ENCODE peak calls at places on chromosomes 3 and 15, in seven cellular contexts. One of them, this sample, is unnamed.

GRCh38 chr15:100922192-100923040 is 3.3 kb downstream of the LRRK1 start:
- DNase-seq in neuronal stem cell: no peak
- DNase-seq in trophoblast cell: no peak
- DNase-seq in H9: no peak
- DNase-seq in mesendoderm: no peak
- DNase-seq in H1: no peak
- DNase-seq in IMR-90: no peak
- DNase-seq in this sample: no peak

GRCh38 chr15:52448010-52448890 is 80.4 kb downstream of the MYO5A start:
- DNase-seq in trophoblast cell: no peak
- DNase-seq in IMR-90: no peak
- DNase-seq in H9: no peak
- DNase-seq in neuronal stem cell: no peak
- DNase-seq in mesendoderm: no peak
- DNase-seq in H1: no peak
- DNase-seq in this sample: no peak

GRCh38 chr3:71372911-71373637 is 210.5 kb downstream of the FOXP1 start:
- DNase-seq in IMR-90: no peak
- DNase-seq in mesendoderm: no peak
- DNase-seq in H9: no peak
- DNase-seq in neuronal stem cell: no peak
- DNase-seq in H1: no peak
- DNase-seq in trophoblast cell: no peak
- DNase-seq in this sample: no peak

GRCh38 chr3:53716998-53717397 is 129.2 kb downstream of the CHDH start:
- DNase-seq in H9: no peak
- DNase-seq in IMR-90: no peak
- DNase-seq in neuronal stem cell: no peak
- DNase-seq in trophoblast cell: no peak
- DNase-seq in mesendoderm: no peak
- DNase-seq in H1: no peak
- DNase-seq in this sample: no peak

GRCh38 chr3:147099076-147099475 is 307.3 kb downstream of the ZIC4 start:
- DNase-seq in trophoblast cell: no peak
- DNase-seq in mesendoderm: no peak
- DNase-seq in H9: no peak
- DNase-seq in IMR-90: no peak
- DNase-seq in H1: no peak
- DNase-seq in neuronal stem cell: no peak
- DNase-seq in this sample: no peak

GRCh38 chr3:12345141-12345561 is 56.3 kb downstream of the PPARG start:
- DNase-seq in H9: no peak
- DNase-seq in H1: no peak
- DNase-seq in IMR-90: peak
- DNase-seq in trophoblast cell: no peak
- DNase-seq in neuronal stem cell: no peak
- DNase-seq in mesendoderm: peak
- DNase-seq in this sample: peak

GRCh38 chr15:34271493-34271892 is 46.7 kb downstream of the EMC4 start:
- DNase-seq in H9: no peak
- DNase-seq in trophoblast cell: peak
- DNase-seq in H1: no peak
- DNase-seq in mesendoderm: no peak
- DNase-seq in neuronal stem cell: no peak
- DNase-seq in IMR-90: peak
- DNase-seq in this sample: peak

GRCh38 chr3:197527569-197527968 is 28.2 kb downstream of the BDH1 start:
- DNase-seq in H1: no peak
- DNase-seq in IMR-90: no peak
- DNase-seq in trophoblast cell: no peak
- DNase-seq in neuronal stem cell: no peak
- DNase-seq in mesendoderm: no peak
- DNase-seq in H9: no peak
- DNase-seq in this sample: no peak

GRCh38 chr15:96585634-96586386 is 255.3 kb downstream of the NR2F2 start:
- DNase-seq in neuronal stem cell: no peak
- DNase-seq in H1: no peak
- DNase-seq in IMR-90: peak
- DNase-seq in trophoblast cell: no peak
- DNase-seq in mesendoderm: peak
- DNase-seq in H9: no peak
- DNase-seq in this sample: no peak

GRCh38 chr3:86708908-86709307 is 282.0 kb downstream of the VGLL3 start:
- DNase-seq in IMR-90: no peak
- DNase-seq in H9: no peak
- DNase-seq in H1: no peak
- DNase-seq in mesendoderm: peak
- DNase-seq in trophoblast cell: no peak
- DNase-seq in neuronal stem cell: no peak
- DNase-seq in this sample: no peak

GRCh38 chr3:197337656-197338055 is 39.2 kb upstream of the DLG1 start:
- DNase-seq in mesendoderm: no peak
- DNase-seq in H9: no peak
- DNase-seq in trophoblast cell: no peak
- DNase-seq in neuronal stem cell: no peak
- DNase-seq in H1: no peak
- DNase-seq in IMR-90: peak
- DNase-seq in this sample: peak

GRCh38 chr15:31136016-31136415 is 34.5 kb upstream of the TRPM1 start:
- DNase-seq in trophoblast cell: peak
- DNase-seq in H9: peak
- DNase-seq in mesendoderm: peak
- DNase-seq in H1: no peak
- DNase-seq in neuronal stem cell: no peak
- DNase-seq in IMR-90: no peak
- DNase-seq in this sample: no peak

GRCh38 chr3:139332092-139332491 is 11.7 kb upstream of the MRPS22 start:
- DNase-seq in H9: peak
- DNase-seq in IMR-90: no peak
- DNase-seq in trophoblast cell: no peak
- DNase-seq in mesendoderm: no peak
- DNase-seq in H1: no peak
- DNase-seq in neuronal stem cell: no peak
- DNase-seq in this sample: no peak

DNA sequence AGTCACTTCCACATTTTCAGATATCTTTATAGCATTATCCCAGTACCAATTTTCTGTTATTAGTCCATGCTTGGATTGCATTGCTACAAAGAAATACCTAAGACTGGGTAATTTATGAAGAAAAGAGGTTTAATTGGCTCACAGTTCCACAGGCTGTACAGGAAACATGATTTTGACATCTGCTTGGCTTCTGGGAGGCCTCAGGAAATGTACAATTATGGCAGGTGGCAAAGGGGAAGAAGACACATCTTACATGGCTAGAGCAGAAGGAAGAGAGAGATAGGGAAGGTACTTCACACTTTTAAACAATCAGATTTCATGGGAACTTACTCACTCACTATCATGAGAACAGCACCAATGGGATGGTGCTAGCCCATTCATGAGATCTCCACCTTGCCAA is 172.3 kb upstream of the GPR149 start:
- DNase-seq in trophoblast cell: no peak
- DNase-seq in neuronal stem cell: no peak
- DNase-seq in H9: no peak
- DNase-seq in IMR-90: no peak
- DNase-seq in mesendoderm: no peak
- DNase-seq in H1: no peak
- DNase-seq in this sample: no peak
- H4K8ac ChIP-seq in trophoblast cell: no peak
- H4K8ac ChIP-seq in neuronal stem cell: no peak
- H4K8ac ChIP-seq in H9: no peak
- H4K8ac ChIP-seq in IMR-90: no peak
- H4K8ac ChIP-seq in mesendoderm: no peak
- H4K8ac ChIP-seq in H1: no peak
- H4K8ac ChIP-seq in this sample: no peak

GRCh38 chr3:151896662-151897012 is 23.2 kb downstream of the SUCNR1 start:
- DNase-seq in mesendoderm: no peak
- DNase-seq in neuronal stem cell: no peak
- DNase-seq in H9: no peak
- DNase-seq in H1: no peak
- DNase-seq in trophoblast cell: peak
- DNase-seq in IMR-90: no peak
- DNase-seq in this sample: no peak
- H4K8ac ChIP-seq in mesendoderm: no peak
- H4K8ac ChIP-seq in neuronal stem cell: no peak
- H4K8ac ChIP-seq in H9: no peak
- H4K8ac ChIP-seq in H1: no peak
- H4K8ac ChIP-seq in trophoblast cell: no peak
- H4K8ac ChIP-seq in IMR-90: no peak
- H4K8ac ChIP-seq in this sample: no peak

DNA sequence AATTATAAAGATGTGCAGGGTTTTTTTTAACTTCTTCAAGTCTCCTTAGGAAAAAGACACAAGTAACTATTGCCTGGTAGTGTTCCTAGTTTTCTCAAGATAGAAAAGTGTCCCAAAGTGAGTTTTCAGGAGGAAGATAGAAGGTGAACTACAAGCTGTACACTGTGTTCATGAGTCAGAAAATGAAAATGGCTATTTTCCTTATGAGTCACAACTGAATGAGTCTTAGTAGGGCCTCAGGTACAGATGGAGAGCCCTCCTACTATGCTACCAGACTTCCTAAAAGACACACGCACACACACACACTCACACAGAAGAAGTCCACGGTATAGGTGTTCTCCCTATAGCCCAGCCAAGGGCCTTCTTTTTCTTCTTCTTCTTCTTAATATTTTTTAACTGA is 3.1 kb downstream of the MYO1E start:
- DNase-seq in H1: no peak
- DNase-seq in H9: no peak
- DNase-seq in neuronal stem cell: no peak
- DNase-seq in mesendoderm: no peak
- DNase-seq in trophoblast cell: no peak
- DNase-seq in IMR-90: no peak
- DNase-seq in this sample: no peak
- H4K8ac ChIP-seq in H1: no peak
- H4K8ac ChIP-seq in H9: no peak
- H4K8ac ChIP-seq in neuronal stem cell: no peak
- H4K8ac ChIP-seq in mesendoderm: no peak
- H4K8ac ChIP-seq in trophoblast cell: no peak
- H4K8ac ChIP-seq in IMR-90: no peak
- H4K8ac ChIP-seq in this sample: no peak

GRCh38 chr3:132900479-132900878 is 137.7 kb upstream of the TMEM108 start:
- DNase-seq in H9: no peak
- DNase-seq in H1: no peak
- DNase-seq in trophoblast cell: no peak
- DNase-seq in IMR-90: no peak
- DNase-seq in neuronal stem cell: no peak
- DNase-seq in mesendoderm: no peak
- DNase-seq in this sample: no peak
- H4K8ac ChIP-seq in H9: no peak
- H4K8ac ChIP-seq in H1: no peak
- H4K8ac ChIP-seq in trophoblast cell: no peak
- H4K8ac ChIP-seq in IMR-90: no peak
- H4K8ac ChIP-seq in neuronal stem cell: no peak
- H4K8ac ChIP-seq in mesendoderm: no peak
- H4K8ac ChIP-seq in this sample: no peak

This sample was measured in mesenchymal stem cell.